ENCODE peak calls at places on chromosomes 4 and X, in five cellular contexts. I, J, S, F and D are unnamed samples.

GRCh38 chrX:13220916-13221315 is 98.9 kb downstream of the ATXN3L start:
- DNase-seq in I (peak; percentile 21), J (no peak), S (no peak), F (peak; percentile 71), D (no peak)

GRCh38 chr4:140256941-140257340 is 103.0 kb upstream of the MAML3 start:
- DNase-seq in I (no peak), J (no peak), S (no peak), F (no peak), D (no peak)

GRCh38 chrX:107659768-107660167 is 31.5 kb downstream of the PRPS1 start:
- DNase-seq in I (peak; percentile 40), J (peak; percentile 53), S (no peak), F (no peak), D (no peak)

GRCh38 chr4:183175631-183176232 is 76.7 kb downstream of the WWC2 start:
- DNase-seq in I (no peak), J (no peak), S (no peak), F (no peak), D (no peak)

GRCh38 chr4:74446193-74446868 is 1.4 kb downstream of the AREG start:
- DNase-seq in I (no peak), J (no peak), S (no peak), F (peak; percentile 6), D (no peak)

GRCh38 chr4:107760281-107760947 is 40.4 kb upstream of the PAPSS1 start:
- DNase-seq in I (no peak), J (peak; percentile 7), S (no peak), F (peak; percentile 17), D (no peak)

GRCh38 chr4:154024097-154024496 is 235.2 kb upstream of the SFRP2 start:
- DNase-seq in I (no peak), J (peak; percentile 63), S (no peak), F (peak; percentile 14), D (no peak)

GRCh38 chr4:25694466-25694865 is 38.8 kb downstream of the SLC34A2 start:
- DNase-seq in I (no peak), J (no peak), S (no peak), F (peak; percentile 53), D (no peak)

GRCh38 chrX:133654801-133655200 is 239.5 kb upstream of the GPC4 start:
- DNase-seq in I (no peak), J (no peak), S (no peak), F (no peak), D (no peak)

GRCh38 chr4:48913346-48913745 is 6.8 kb upstream of the OCIAD2 start:
- DNase-seq in I (peak; percentile 53), J (no peak), S (no peak), F (peak; percentile 89), D (no peak)

GRCh38 chrX:40644821-40645358 is 2.5 kb downstream of the CXorf38 start:
- DNase-seq in I (peak; percentile 74), J (no peak), S (no peak), F (peak; percentile 77), D (peak; percentile 72)

GRCh38 chrX:106935175-106935574 is 15.0 kb downstream of the CLDN2 start:
- DNase-seq in I (no peak), J (no peak), S (no peak), F (no peak), D (no peak)

GRCh38 chr4:124325676-124326075 is 386.9 kb downstream of the ANKRD50 start:
- DNase-seq in I (no peak), J (no peak), S (no peak), F (no peak), D (no peak)

GRCh38 chr4:137510866-137511265 is 21.4 kb downstream of the PCDH18 start:
- DNase-seq in I (peak; percentile 66), J (peak; percentile 62), S (no peak), F (peak; percentile 58), D (no peak)

GRCh38 chr4:186669159-186669720 is 54.4 kb downstream of the FAT1 start:
- DNase-seq in I (peak; percentile 27), J (peak; percentile 73), S (no peak), F (no peak), D (no peak)

GRCh38 chr4:113256946-113257345 is 207.5 kb downstream of the ANK2 start:
- DNase-seq in I (no peak), J (no peak), S (no peak), F (no peak), D (no peak)

GRCh38 chrX:148412006-148412405 is 88.4 kb upstream of the AFF2 start:
- DNase-seq in I (no peak), J (no peak), S (no peak), F (no peak), D (no peak)

GRCh38 chrX:101691823-101692222 is 32.2 kb upstream of the ARMCX2 start:
- DNase-seq in I (no peak), J (no peak), S (no peak), F (no peak), D (no peak)

GRCh38 chr4:30002345-30002744 is 717.8 kb upstream of the PCDH7 start:
- DNase-seq in I (no peak), J (no peak), S (no peak), F (no peak), D (no peak)

GRCh38 chr4:144313370-144313769 is 172.9 kb upstream of the GYPA start:
- DNase-seq in I (no peak), J (no peak), S (no peak), F (no peak), D (no peak)

GRCh38 chr4:66443020-66443419 is 772.7 kb upstream of the EPHA5 start:
- DNase-seq in I (no peak), J (no peak), S (no peak), F (no peak), D (no peak)

GRCh38 chr4:98688416-98689290 is 30.2 kb upstream of the TSPAN5 start:
- DNase-seq in I (peak; percentile 39), J (no peak), S (no peak), F (peak; percentile 58), D (no peak)

GRCh38 chr4:140603286-140603685 is 34.5 kb upstream of the UCP1 start:
- DNase-seq in I (no peak), J (no peak), S (no peak), F (peak; percentile 1), D (no peak)

GRCh38 chr4:22237155-22237751 is 278.6 kb downstream of the ADGRA3 start:
- DNase-seq in I (no peak), J (peak; percentile 91), S (peak; percentile 8), F (no peak), D (no peak)

GRCh38 chr4:66052426-66052825 is 382.1 kb upstream of the EPHA5 start:
- DNase-seq in I (no peak), J (no peak), S (no peak), F (no peak), D (no peak)

GRCh38 chr4:124712417-124713212 is at the start of gene ANKRD50:
- DNase-seq in I (peak; percentile 95), J (peak; percentile 92), S (no peak), F (peak; percentile 85), D (peak; percentile 81)

GRCh38 chr4:5524900-5525299 is 183.5 kb downstream of the EVC2 start:
- DNase-seq in I (peak; percentile 29), J (peak; percentile 8), S (no peak), F (peak; percentile 79), D (no peak)

GRCh38 chr4:720111-720860 is 14.7 kb downstream of the PCGF3 start:
- DNase-seq in I (no peak), J (no peak), S (no peak), F (no peak), D (no peak)

GRCh38 chrX:143437439-143437838 is 79.8 kb downstream of the SPANXN3 start:
- DNase-seq in I (no peak), J (peak; percentile 53), S (no peak), F (no peak), D (no peak)

GRCh38 chr4:88765729-88766128 is 68.1 kb upstream of the NAP1L5 start:
- DNase-seq in I (peak; percentile 67), J (no peak), S (no peak), F (peak; percentile 73), D (no peak)

GRCh38 chrX:153971632-153972367 is at the start of gene HCFC1:
- DNase-seq in I (peak; percentile 88), J (peak; percentile 86), S (peak; percentile 73), F (peak; percentile 87), D (peak; percentile 94)

GRCh38 chr4:128249787-128250668 is 37.6 kb downstream of the PGRMC2 start:
- DNase-seq in I (no peak), J (peak; percentile 65), S (no peak), F (no peak), D (no peak)

GRCh38 chrX:11100281-11101035 is 10.7 kb upstream of the HCCS start:
- DNase-seq in I (peak; percentile 59), J (peak; percentile 60), S (no peak), F (peak; percentile 71), D (no peak)

GRCh38 chrX:151180400-151180799 is 4.0 kb downstream of the GPR50 start:
- DNase-seq in I (no peak), J (no peak), S (no peak), F (no peak), D (no peak)